ENCODE peak calls at places on chromosomes 5 and 9, in seven cellular contexts. O is amygdala, R is right lobe of liver, C is T-helper 9 cell, M is amniotic stem cell, X is GM13977, N is GM23248. P is an unnamed sample.

GRCh38 chr9:129421371-129421770 is 199.5 kb downstream of the C9orf50 start:
- DNase-seq in O (no peak), R (no peak), C (no peak), M (no peak), X (no peak), N (no peak), P (no peak)

GRCh38 chr5:157143127-157143959 is 678 bp upstream of the MED7 start:
- DNase-seq in O (no peak), R (peak), C (peak), M (peak), X (peak), N (peak), P (no peak)

GRCh38 chr5:66066826-66067225 is 77.3 kb upstream of the SREK1 start:
- DNase-seq in O (no peak), R (no peak), C (no peak), M (no peak), X (no peak), N (no peak), P (no peak)

GRCh38 chr9:83304686-83305085 is 233.5 kb downstream of the FRMD3 start:
- DNase-seq in O (peak), R (peak), C (no peak), M (no peak), X (no peak), N (peak), P (no peak)

GRCh38 chr9:9275656-9276055 is 1337.1 kb downstream of the PTPRD start:
- DNase-seq in O (no peak), R (no peak), C (no peak), M (no peak), X (no peak), N (no peak), P (no peak)

GRCh38 chr5:139803978-139804377 is 8.4 kb downstream of the PSD2 start:
- DNase-seq in O (no peak), R (no peak), C (no peak), M (no peak), X (no peak), N (no peak), P (no peak)

GRCh38 chr9:21994526-21994995 is at the start of gene CDKN2B-AS1:
- DNase-seq in O (no peak), R (no peak), C (peak), M (peak), X (peak), N (peak), P (no peak)

GRCh38 chr5:14429102-14429501 is 152.5 kb upstream of the OTULINL start:
- DNase-seq in O (no peak), R (no peak), C (no peak), M (no peak), X (no peak), N (no peak), P (no peak)

GRCh38 chr9:93082841-93083411 is 13.1 kb upstream of the CARD19 start:
- DNase-seq in O (no peak), R (peak), C (no peak), M (no peak), X (no peak), N (no peak), P (no peak)

GRCh38 chr9:99003308-99003707 is 59.6 kb downstream of the COL15A1 start:
- DNase-seq in O (no peak), R (no peak), C (no peak), M (no peak), X (no peak), N (no peak), P (no peak)

GRCh38 chr5:31449962-31450361 is 81.9 kb downstream of the DROSHA start:
- DNase-seq in O (no peak), R (no peak), C (no peak), M (no peak), X (no peak), N (no peak), P (no peak)

GRCh38 chr5:151222054-151222768 is 1.7 kb downstream of the CCDC69 start:
- DNase-seq in O (no peak), R (no peak), C (no peak), M (no peak), X (no peak), N (no peak), P (no peak)

GRCh38 chr5:145904743-145905142 is 31.6 kb upstream of the SH3RF2 start:
- DNase-seq in O (no peak), R (no peak), C (no peak), M (no peak), X (no peak), N (no peak), P (no peak)

GRCh38 chr5:9820696-9821449 is 190.7 kb upstream of the TAS2R1 start:
- DNase-seq in O (no peak), R (no peak), C (no peak), M (no peak), X (no peak), N (no peak), P (no peak)

GRCh38 chr9:19660019-19660418 is 128.8 kb downstream of the SLC24A2 start:
- DNase-seq in O (no peak), R (no peak), C (no peak), M (no peak), X (no peak), N (no peak), P (no peak)

GRCh38 chr9:135198889-135199288 is 111.4 kb downstream of the OLFM1 start:
- DNase-seq in O (no peak), R (no peak), C (no peak), M (no peak), X (no peak), N (no peak), P (no peak)

GRCh38 chr5:150125334-150125733 is 30.3 kb downstream of the PDGFRB start:
- DNase-seq in O (no peak), R (no peak), C (no peak), M (no peak), X (no peak), N (no peak), P (no peak)

GRCh38 chr9:93258818-93259489 is 75.0 kb downstream of the WNK2 start:
- DNase-seq in O (no peak), R (peak), C (no peak), M (no peak), X (no peak), N (no peak), P (no peak)

GRCh38 chr5:62007457-62007856 is 298.5 kb upstream of the KIF2A start:
- DNase-seq in O (no peak), R (no peak), C (no peak), M (no peak), X (no peak), N (no peak), P (no peak)

GRCh38 chr5:167608708-167609272 is 682.7 kb upstream of the WWC1 start:
- DNase-seq in O (no peak), R (no peak), C (no peak), M (no peak), X (no peak), N (peak), P (no peak)

GRCh38 chr9:131258186-131258585 is 18.1 kb downstream of the FAM78A start:
- DNase-seq in O (no peak), R (no peak), C (no peak), M (no peak), X (no peak), N (peak), P (no peak)

GRCh38 chr9:91930475-91930874 is 19.6 kb downstream of the ROR2 start:
- DNase-seq in O (no peak), R (no peak), C (no peak), M (no peak), X (no peak), N (peak), P (no peak)

GRCh38 chr5:14242447-14242846 is 99.3 kb downstream of the TRIO start:
- DNase-seq in O (no peak), R (no peak), C (no peak), M (no peak), X (no peak), N (no peak), P (no peak)

GRCh38 chr5:150783422-150783928 is 4.9 kb downstream of the SMIM3 start:
- DNase-seq in O (no peak), R (no peak), C (peak), M (peak), X (peak), N (peak), P (peak)

GRCh38 chr9:38360880-38361836 is 31.3 kb upstream of the ALDH1B1 start:
- DNase-seq in O (no peak), R (peak), C (no peak), M (no peak), X (no peak), N (no peak), P (no peak)

GRCh38 chr5:31711935-31712592 is 73.1 kb downstream of the PDZD2 start:
- DNase-seq in O (no peak), R (no peak), C (no peak), M (no peak), X (no peak), N (no peak), P (no peak)

GRCh38 chr5:14270212-14270702 is 127.1 kb downstream of the TRIO start:
- DNase-seq in O (peak), R (no peak), C (no peak), M (peak), X (peak), N (peak), P (peak)

GRCh38 chr9:123863164-123863855 is 66.6 kb downstream of the DENND1A start:
- DNase-seq in O (no peak), R (no peak), C (no peak), M (no peak), X (no peak), N (peak), P (no peak)

GRCh38 chr5:22242532-22242931 is 610.6 kb downstream of the CDH12 start:
- DNase-seq in O (no peak), R (no peak), C (no peak), M (no peak), X (no peak), N (peak), P (no peak)

GRCh38 chr9:93270976-93271375 is 87.0 kb downstream of the WNK2 start:
- DNase-seq in O (no peak), R (no peak), C (no peak), M (no peak), X (peak), N (no peak), P (no peak)

P was measured in Jurkat, Clone E6-1.